ENCODE peak calls at places on chromosome 3, in ten cellular contexts. X is fibroblast of the aortic adventitia, T is astrocyte, Q is fibroblast of mammary gland, O is BE2C, B is H9, V is tibial artery, S is lower lobe of right lung, G is fibroblast of pulmonary artery, C is cardiac fibroblast. U is an unnamed sample.

GRCh38 chr3:133330043-133330442 is 69.8 kb upstream of the BFSP2 start:
- DNase-seq in X (no peak), T (no peak), Q (no peak), O (peak; percentile 79), B (peak; percentile 54), V (no peak), S (no peak), G (peak; percentile 5), C (no peak), U (no peak)

GRCh38 chr3:51075221-51075775 is 309.8 kb upstream of the MANF start:
- DNase-seq in X (no peak), T (no peak), Q (no peak), O (no peak), B (no peak), V (no peak), S (no peak), G (no peak), C (no peak), U (no peak)

GRCh38 chr3:51271172-51271571 is 113.9 kb upstream of the MANF start:
- DNase-seq in X (no peak), T (no peak), Q (no peak), O (no peak), B (no peak), V (no peak), S (no peak), G (no peak), C (no peak), U (no peak)

GRCh38 chr3:36635731-36636130 is 128.6 kb downstream of the DCLK3 start:
- DNase-seq in X (peak; percentile 6), T (no peak), Q (peak; percentile 26), O (no peak), B (no peak), V (no peak), S (no peak), G (no peak), C (peak; percentile 39), U (no peak)

GRCh38 chr3:170780955-170781354 is 89.0 kb downstream of the RPL22L1 start:
- DNase-seq in X (peak; percentile 35), T (no peak), Q (peak; percentile 58), O (no peak), B (no peak), V (no peak), S (no peak), G (peak; percentile 29), C (peak; percentile 45), U (no peak)

GRCh38 chr3:195401959-195402358 is 40.9 kb downstream of the ACAP2 start:
- DNase-seq in X (peak; percentile 35), T (peak; percentile 56), Q (no peak), O (peak; percentile 46), B (no peak), V (no peak), S (no peak), G (no peak), C (no peak), U (no peak)

GRCh38 chr3:171704814-171705213 is 105.5 kb downstream of the PLD1 start:
- DNase-seq in X (no peak), T (no peak), Q (no peak), O (no peak), B (peak; percentile 51), V (no peak), S (no peak), G (no peak), C (no peak), U (no peak)

GRCh38 chr3:14805946-14806537 is 12.7 kb upstream of the FGD5 start:
- DNase-seq in X (no peak), T (no peak), Q (no peak), O (no peak), B (no peak), V (no peak), S (no peak), G (no peak), C (no peak), U (no peak)

DNA sequence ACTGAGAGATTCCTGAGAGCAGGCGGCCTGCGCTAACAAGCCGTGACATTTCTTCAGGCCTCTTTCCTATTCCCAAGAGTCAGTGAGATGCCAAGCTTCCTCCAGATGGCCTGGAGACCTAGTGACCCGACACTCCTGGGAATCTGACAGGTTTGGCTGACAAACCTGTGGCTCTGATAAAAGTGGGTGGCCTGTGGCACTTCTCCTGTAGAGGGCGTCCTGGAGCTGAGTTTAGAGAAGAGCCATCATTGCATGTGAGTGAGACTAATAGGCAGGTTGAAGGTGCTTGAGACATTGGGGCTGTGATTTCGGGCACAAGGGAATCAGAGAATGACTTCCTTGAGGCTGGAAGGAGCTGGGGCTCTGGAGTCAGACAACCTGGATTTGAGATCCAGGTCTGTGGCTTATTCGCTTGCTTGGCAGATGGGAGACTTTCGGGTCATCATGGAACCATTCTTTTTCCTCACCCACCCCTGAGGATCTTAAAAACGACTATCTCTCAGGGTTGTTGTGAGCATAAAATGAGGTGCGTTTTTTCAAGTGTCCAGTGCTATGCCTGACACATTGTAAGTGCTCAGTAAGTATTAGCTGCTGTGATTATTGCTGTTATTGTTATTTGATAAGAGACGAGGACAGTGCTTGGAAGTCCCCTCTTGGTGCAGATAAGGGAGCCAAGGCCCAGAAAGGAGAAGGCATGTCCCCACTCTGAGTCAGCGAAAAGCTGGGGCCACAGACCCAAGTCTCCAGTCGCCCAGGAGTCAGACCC is 77.2 kb downstream of the SCN10A start:
- DNase-seq in X (peak; percentile 48), T (no peak), Q (peak; percentile 48), O (peak; percentile 54), B (peak; percentile 92), V (no peak), S (no peak), G (peak; percentile 60), C (peak; percentile 63), U (no peak)
- TF ChIP-seq CTCF in X (peak; percentile 71), T (peak; percentile 55), Q (peak; percentile 74), O (peak; percentile 69), B (peak; percentile 89), V (no peak), S (peak; percentile 27), G (peak; percentile 88), C (peak; percentile 87), U (peak; percentile 64)

DNA sequence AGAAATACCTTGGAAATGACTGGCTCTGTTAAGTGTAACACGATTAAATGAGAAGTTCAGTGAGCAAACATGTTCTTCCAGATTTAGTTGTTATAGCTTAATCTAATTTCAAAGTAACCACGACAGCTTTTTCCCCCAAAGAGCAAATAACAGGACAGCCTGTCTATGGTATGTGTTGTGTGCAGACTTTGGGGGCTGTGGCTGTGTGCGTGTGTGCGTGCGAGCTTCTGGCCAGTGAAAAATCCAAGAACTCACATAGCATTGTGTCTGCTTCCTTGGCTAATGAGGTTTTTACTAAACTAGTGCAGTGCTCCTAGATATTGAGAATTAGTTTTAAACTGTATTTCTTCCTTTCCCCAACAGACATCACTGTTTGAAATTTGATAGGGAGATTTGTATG is 167.1 kb downstream of the CACNA1D start:
- DNase-seq in X (no peak), T (no peak), Q (no peak), O (no peak), B (no peak), V (no peak), S (no peak), G (no peak), C (no peak), U (no peak)
- TF ChIP-seq CTCF in X (no peak), T (no peak), Q (no peak), O (no peak), B (no peak), V (no peak), S (no peak), G (no peak), C (no peak), U (no peak)

DNA sequence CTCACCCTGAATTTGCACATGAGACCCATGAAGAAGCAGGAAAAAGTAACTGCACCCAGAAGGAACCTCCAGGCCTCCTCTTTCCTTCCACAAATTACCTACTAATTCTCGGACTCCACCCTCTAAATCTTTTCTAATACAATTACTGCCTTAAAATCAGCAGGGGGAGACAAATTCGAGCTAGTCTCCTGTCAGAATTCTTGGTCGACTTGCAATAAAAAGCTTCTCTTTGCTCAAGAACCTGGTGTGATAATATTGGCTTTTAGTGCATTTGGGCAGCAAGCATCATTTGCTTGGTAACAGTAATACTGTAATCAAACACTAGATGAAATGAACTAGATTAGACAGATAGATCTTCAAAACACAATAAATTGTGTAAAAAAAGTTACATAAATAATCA is 281.9 kb downstream of the RAP2B start:
- DNase-seq in X (peak; percentile 28), T (no peak), Q (peak; percentile 32), O (no peak), B (no peak), V (no peak), S (no peak), G (peak; percentile 22), C (peak; percentile 31), U (no peak)
- TF ChIP-seq CTCF in X (peak; percentile 14), T (no peak), Q (peak; percentile 35), O (no peak), B (peak; percentile 50), V (no peak), S (no peak), G (peak; percentile 19), C (peak; percentile 16), U (no peak)

GRCh38 chr3:129648331-129648730 is 41.9 kb upstream of the PLXND1 start:
- DNase-seq in X (no peak), T (no peak), Q (no peak), O (no peak), B (no peak), V (no peak), S (no peak), G (no peak), C (no peak), U (no peak)

GRCh38 chr3:129654126-129654525 is 47.6 kb upstream of the PLXND1 start:
- DNase-seq in X (peak; percentile 63), T (peak; percentile 85), Q (peak; percentile 27), O (no peak), B (no peak), V (no peak), S (no peak), G (peak; percentile 58), C (peak; percentile 71), U (no peak)

GRCh38 chr3:129653019-129653418 is 46.5 kb upstream of the PLXND1 start:
- DNase-seq in X (no peak), T (no peak), Q (no peak), O (no peak), B (no peak), V (no peak), S (no peak), G (no peak), C (no peak), U (no peak)

GRCh38 chr3:129650256-129650872 is 43.9 kb upstream of the PLXND1 start:
- DNase-seq in X (peak; percentile 91), T (peak; percentile 74), Q (peak; percentile 90), O (peak; percentile 68), B (peak; percentile 82), V (peak; percentile 81), S (peak; percentile 57), G (peak; percentile 91), C (peak; percentile 90), U (peak; percentile 69)

DNA sequence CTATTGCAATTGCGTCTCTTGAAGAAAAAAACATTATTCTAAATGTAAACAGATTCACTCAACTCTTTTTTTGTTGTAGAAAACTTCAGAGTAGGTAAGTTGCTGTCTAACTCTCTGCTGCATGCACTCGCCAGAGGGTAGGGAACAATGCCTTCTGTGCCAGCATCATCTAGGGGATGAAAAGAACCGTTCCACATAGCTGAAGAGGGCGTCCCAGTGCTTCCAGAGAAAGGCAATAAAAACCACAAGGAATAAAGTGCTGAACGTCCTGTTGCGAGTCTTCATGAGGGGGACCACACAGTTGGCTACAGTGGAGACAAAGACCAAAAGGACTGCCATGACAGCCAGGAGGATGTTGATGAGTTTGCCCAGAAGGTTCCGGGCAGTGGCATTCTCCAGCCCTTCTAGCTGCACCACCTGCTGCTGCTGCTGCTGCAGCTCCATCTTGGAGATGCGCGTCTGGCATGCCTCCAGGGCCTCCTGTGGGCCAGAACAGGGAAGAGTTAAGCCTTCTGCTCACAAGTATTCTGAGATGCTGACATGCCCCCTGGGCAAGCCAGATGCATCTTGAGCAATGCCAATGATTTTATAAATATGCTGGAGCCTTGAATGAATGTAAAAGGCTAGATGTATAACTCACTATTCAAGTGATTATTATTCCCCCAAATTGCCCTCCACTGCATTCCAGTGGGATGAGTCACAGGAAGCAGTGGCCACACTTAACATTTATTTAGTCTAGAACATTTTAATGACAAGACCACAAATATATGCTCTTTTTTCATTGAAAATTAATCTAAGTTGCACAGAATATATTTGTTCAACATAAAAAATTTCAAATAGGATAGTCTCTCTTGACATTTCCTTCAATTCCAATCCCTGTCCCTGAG is 45.1 kb upstream of the PLXND1 start:
- DNase-seq in X (peak; percentile 80), T (peak; percentile 90), Q (peak; percentile 70), O (peak; percentile 76), B (peak; percentile 71), V (no peak), S (no peak), G (peak; percentile 74), C (peak; percentile 84), U (peak; percentile 51)
- TF ChIP-seq CTCF in X (no peak), T (no peak), Q (no peak), O (peak; percentile 5), B (no peak), V (no peak), S (no peak), G (no peak), C (no peak), U (no peak)